ENCODE peak calls at places on chromosomes 6 and 20, in six cellular contexts. S, P, F, T, O and K are unnamed samples.
A peak's percentile ranks its signal among the peaks of the same experiment; 100 is the strongest.

GRCh38 chr6:34593741-34594140 is 37.6 kb upstream of the SPDEF start:
- DNase-seq in S (no peak), P (no peak), F (no peak), T (no peak), O (peak; percentile 14), K (no peak)

GRCh38 chr6:43669050-43669921 is 18.3 kb downstream of the MRPS18A start:
- DNase-seq in S (no peak), P (no peak), F (no peak), T (no peak), O (no peak), K (no peak)

GRCh38 chr6:44381739-44382138 is 5.8 kb upstream of the CDC5L start:
- DNase-seq in S (peak; percentile 37), P (no peak), F (no peak), T (no peak), O (no peak), K (no peak)

GRCh38 chr20:51095755-51096509 is 73.0 kb upstream of the KCNG1 start:
- DNase-seq in S (no peak), P (peak; percentile 27), F (no peak), T (no peak), O (no peak), K (no peak)

GRCh38 chr20:61753196-61753942 is 312.3 kb downstream of the TAF4 start:
- DNase-seq in S (no peak), P (no peak), F (no peak), T (no peak), O (peak; percentile 9), K (no peak)

GRCh38 chr6:112202639-112203341 is 51.6 kb downstream of the LAMA4 start:
- DNase-seq in S (no peak), P (no peak), F (no peak), T (no peak), O (peak; percentile 54), K (no peak)

GRCh38 chr6:121647905-121648304 is 212.5 kb downstream of the GJA1 start:
- DNase-seq in S (no peak), P (no peak), F (no peak), T (no peak), O (peak; percentile 81), K (no peak)

GRCh38 chr20:8624616-8625015 is 444.3 kb upstream of the PLCB4 start:
- DNase-seq in S (no peak), P (no peak), F (no peak), T (no peak), O (no peak), K (no peak)

GRCh38 chr6:166106076-166106686 is 61.5 kb downstream of the TBXT start:
- DNase-seq in S (peak; percentile 50), P (peak; percentile 72), F (no peak), T (peak; percentile 66), O (peak; percentile 49), K (peak; percentile 85)

GRCh38 chr6:76565932-76566331 is 493.5 kb upstream of the IMPG1 start:
- DNase-seq in S (no peak), P (no peak), F (no peak), T (no peak), O (no peak), K (no peak)

GRCh38 chr20:48864254-48864653 is 36.5 kb upstream of the PREX1 start:
- DNase-seq in S (no peak), P (peak; percentile 59), F (no peak), T (no peak), O (no peak), K (no peak)

GRCh38 chr6:129312865-129313264 is 397.1 kb downstream of the ARHGAP18 start:
- DNase-seq in S (no peak), P (peak; percentile 10), F (no peak), T (no peak), O (no peak), K (no peak)

GRCh38 chr6:30074331-30075093 is 1.1 kb downstream of the RNF39 start:
- DNase-seq in S (no peak), P (no peak), F (no peak), T (no peak), O (no peak), K (peak; percentile 69)

GRCh38 chr6:21953831-21954801 is 342.7 kb downstream of the PRL start:
- DNase-seq in S (peak; percentile 15), P (no peak), F (no peak), T (no peak), O (peak; percentile 98), K (peak; percentile 21)

GRCh38 chr6:34360556-34360955 is 31.9 kb downstream of the NUDT3 start:
- DNase-seq in S (no peak), P (no peak), F (no peak), T (no peak), O (no peak), K (no peak)

GRCh38 chr6:142482249-142482648 is 180.4 kb downstream of the ADGRG6 start:
- DNase-seq in S (no peak), P (no peak), F (no peak), T (no peak), O (no peak), K (no peak)

GRCh38 chr20:12966468-12967085 is 42.2 kb upstream of the SPTLC3 start:
- DNase-seq in S (peak; percentile 65), P (peak; percentile 61), F (no peak), T (no peak), O (peak; percentile 45), K (no peak)

GRCh38 chr6:75308250-75308988 is 23.8 kb upstream of the TMEM30A start:
- DNase-seq in S (no peak), P (no peak), F (no peak), T (no peak), O (no peak), K (peak; percentile 23)

GRCh38 chr20:13296070-13296469 is 75.0 kb downstream of the ISM1 start:
- DNase-seq in S (no peak), P (no peak), F (no peak), T (no peak), O (no peak), K (no peak)

GRCh38 chr6:36029464-36029863 is 1.9 kb downstream of the MAPK14 start:
- DNase-seq in S (peak; percentile 68), P (peak; percentile 4), F (no peak), T (no peak), O (peak; percentile 50), K (no peak)

GRCh38 chr6:36027501-36028087 is at the start of gene MAPK14:
- DNase-seq in S (peak; percentile 100), P (peak; percentile 99), F (peak; percentile 97), T (peak; percentile 97), O (peak; percentile 100), K (peak; percentile 99)

GRCh38 chr6:36025932-36026327 is 1.5 kb upstream of the SLC26A8 start:
- DNase-seq in S (peak; percentile 57), P (no peak), F (peak; percentile 41), T (no peak), O (no peak), K (no peak)

GRCh38 chr6:36028887-36029324 is 1.3 kb downstream of the MAPK14 start:
- DNase-seq in S (peak; percentile 52), P (peak; percentile 24), F (no peak), T (no peak), O (peak; percentile 94), K (peak; percentile 34)

GRCh38 chr6:36028088-36028886 is 679 bp downstream of the MAPK14 start:
- DNase-seq in S (peak; percentile 46), P (peak; percentile 20), F (no peak), T (no peak), O (peak; percentile 38), K (peak; percentile 23)
- TF ChIP-seq JUN in S (no peak), P (no peak), F (no peak), T (no peak), O (no peak), K (no peak)

GRCh38 chr6:151482290-151482689 is 11.5 kb upstream of the CCDC170 start:
- DNase-seq in S (no peak), P (no peak), F (no peak), T (no peak), O (peak; percentile 73), K (no peak)

GRCh38 chr6:151483968-151484367 is 9.8 kb upstream of the CCDC170 start:
- DNase-seq in S (peak; percentile 19), P (no peak), F (no peak), T (no peak), O (no peak), K (no peak)

GRCh38 chr6:151481752-151482151 is 12.1 kb upstream of the CCDC170 start:
- DNase-seq in S (no peak), P (no peak), F (no peak), T (no peak), O (peak; percentile 53), K (no peak)

GRCh38 chr6:151488226-151488625 is 5.6 kb upstream of the CCDC170 start:
- DNase-seq in S (no peak), P (no peak), F (no peak), T (no peak), O (no peak), K (no peak)

GRCh38 chr6:151485616-151486015 is 8.2 kb upstream of the CCDC170 start:
- DNase-seq in S (no peak), P (no peak), F (no peak), T (no peak), O (peak; percentile 37), K (no peak)
- TF ChIP-seq JUN in S (no peak), P (no peak), F (no peak), T (no peak), O (no peak), K (no peak)

GRCh38 chr6:25642667-25643328 is 9.2 kb upstream of the SCGN start:
- DNase-seq in S (no peak), P (no peak), F (no peak), T (no peak), O (no peak), K (no peak)
- TF ChIP-seq JUN in S (no peak), P (no peak), F (no peak), T (no peak), O (no peak), K (no peak)

GRCh38 chr20:57062241-57062640 is 204.2 kb downstream of the BMP7 start:
- DNase-seq in S (no peak), P (no peak), F (no peak), T (no peak), O (no peak), K (no peak)

GRCh38 chr20:57059055-57059617 is 207.3 kb downstream of the BMP7 start:
- DNase-seq in S (no peak), P (no peak), F (no peak), T (no peak), O (no peak), K (no peak)

GRCh38 chr20:57060407-57061057 is 205.9 kb downstream of the BMP7 start:
- DNase-seq in S (no peak), P (no peak), F (no peak), T (no peak), O (no peak), K (no peak)

GRCh38 chr20:57062696-57063270 is 203.7 kb downstream of the BMP7 start:
- DNase-seq in S (no peak), P (no peak), F (no peak), T (no peak), O (no peak), K (no peak)

GRCh38 chr20:57061058-57061900 is 205.2 kb downstream of the BMP7 start:
- DNase-seq in S (no peak), P (peak; percentile 47), F (no peak), T (peak; percentile 19), O (no peak), K (peak; percentile 80)
- TF ChIP-seq JUN in S (no peak), P (no peak), F (no peak), T (no peak), O (no peak), K (no peak)

GRCh38 chr6:12767016-12767415 is 50.4 kb downstream of the PHACTR1 start:
- DNase-seq in S (no peak), P (no peak), F (no peak), T (no peak), O (no peak), K (no peak)

GRCh38 chr6:12766365-12766764 is 49.8 kb downstream of the PHACTR1 start:
- DNase-seq in S (no peak), P (no peak), F (no peak), T (no peak), O (no peak), K (no peak)

GRCh38 chr6:12760911-12761310 is 44.3 kb downstream of the PHACTR1 start:
- DNase-seq in S (no peak), P (no peak), F (no peak), T (no peak), O (no peak), K (no peak)

GRCh38 chr6:12761376-12762115 is 45.0 kb downstream of the PHACTR1 start:
- DNase-seq in S (no peak), P (peak; percentile 4), F (no peak), T (no peak), O (no peak), K (no peak)
- TF ChIP-seq JUN in S (no peak), P (no peak), F (no peak), T (no peak), O (no peak), K (no peak)